ENCODE peak calls at places on chromosomes 13 and 19, in eight cellular contexts. B, D, U, I, V, L, G and F are unnamed samples.
A peak's percentile ranks its signal among the peaks of the same experiment; 100 is the strongest.

GRCh38 chr13:29266743-29267142 is 328.7 kb downstream of the SLC7A1 start:
- DNase-seq in B (no peak), D (no peak), U (no peak), I (no peak), V (no peak), L (no peak), G (no peak), F (no peak)

GRCh38 chr19:10112037-10112751 is 701 bp downstream of the P2RY11 start:
- DNase-seq in B (no peak), D (peak; percentile 28), U (no peak), I (peak; percentile 22), V (peak; percentile 43), L (peak; percentile 59), G (no peak), F (no peak)

GRCh38 chr19:47227347-47228167 is 3.4 kb downstream of the BBC3 start:
- DNase-seq in B (peak; percentile 100), D (peak; percentile 77), U (peak; percentile 87), I (peak; percentile 79), V (peak; percentile 94), L (peak; percentile 70), G (peak; percentile 92), F (peak; percentile 87)

GRCh38 chr13:98921786-98922185 is 56.1 kb downstream of the DOCK9 start:
- DNase-seq in B (no peak), D (no peak), U (no peak), I (no peak), V (no peak), L (no peak), G (no peak), F (no peak)

GRCh38 chr19:18282021-18282787 is 782 bp upstream of the JUND start:
- DNase-seq in B (no peak), D (peak; percentile 62), U (no peak), I (peak; percentile 39), V (peak; percentile 83), L (no peak), G (no peak), F (peak; percentile 47)

GRCh38 chr13:60267498-60268202 is 103.9 kb upstream of the DIAPH3 start:
- DNase-seq in B (peak; percentile 79), D (no peak), U (no peak), I (no peak), V (peak; percentile 6), L (no peak), G (peak; percentile 53), F (peak; percentile 68)

GRCh38 chr13:108302279-108302678 is 32.8 kb downstream of the TNFSF13B start:
- DNase-seq in B (no peak), D (no peak), U (no peak), I (peak; percentile 16), V (no peak), L (no peak), G (no peak), F (no peak)

GRCh38 chr13:65914707-65915106 is 1315.4 kb downstream of the PCDH9 start:
- DNase-seq in B (no peak), D (no peak), U (no peak), I (peak; percentile 26), V (peak; percentile 36), L (no peak), G (no peak), F (no peak)

GRCh38 chr13:51849145-51850101 is 4.4 kb upstream of the TMEM272 start:
- DNase-seq in B (peak; percentile 94), D (peak; percentile 74), U (peak; percentile 24), I (peak; percentile 10), V (peak; percentile 25), L (no peak), G (no peak), F (peak; percentile 62)

GRCh38 chr13:95319551-95320274 is 18.5 kb upstream of the ABCC4 start:
- DNase-seq in B (no peak), D (no peak), U (no peak), I (no peak), V (no peak), L (no peak), G (no peak), F (no peak)

GRCh38 chr13:27851481-27851880 is 59.2 kb downstream of the GSX1 start:
- DNase-seq in B (no peak), D (no peak), U (no peak), I (no peak), V (no peak), L (no peak), G (no peak), F (no peak)

GRCh38 chr19:44947041-44947581 is 1.3 kb downstream of the APOC2 start:
- DNase-seq in B (no peak), D (no peak), U (no peak), I (no peak), V (no peak), L (no peak), G (no peak), F (no peak)

GRCh38 chr19:2049741-2050348 is 1.2 kb downstream of the MKNK2 start:
- DNase-seq in B (peak; percentile 69), D (peak; percentile 71), U (no peak), I (peak; percentile 67), V (peak; percentile 77), L (peak; percentile 71), G (peak; percentile 90), F (peak; percentile 87)

GRCh38 chr13:82165396-82166174 is 1716.7 kb downstream of the SLITRK1 start:
- DNase-seq in B (no peak), D (peak; percentile 22), U (no peak), I (no peak), V (no peak), L (no peak), G (no peak), F (no peak)

GRCh38 chr13:61246351-61246750 is 169.3 kb downstream of the PCDH20 start:
- DNase-seq in B (peak; percentile 26), D (no peak), U (no peak), I (no peak), V (no peak), L (no peak), G (no peak), F (no peak)

GRCh38 chr19:4298772-4299550 is 3.2 kb downstream of the TMIGD2 start:
- DNase-seq in B (no peak), D (no peak), U (no peak), I (no peak), V (no peak), L (no peak), G (no peak), F (no peak)

GRCh38 chr19:46271488-46272197 is 25.2 kb upstream of the HIF3A start:
- DNase-seq in B (no peak), D (no peak), U (no peak), I (peak; percentile 77), V (peak; percentile 93), L (no peak), G (peak; percentile 58), F (no peak)

GRCh38 chr13:112770504-112770903 is 80.7 kb downstream of the ATP11A start:
- DNase-seq in B (no peak), D (no peak), U (no peak), I (no peak), V (no peak), L (no peak), G (no peak), F (no peak)

GRCh38 chr19:39308531-39309304 is 11.9 kb downstream of the LRFN1 start:
- DNase-seq in B (peak; percentile 96), D (peak; percentile 58), U (no peak), I (no peak), V (peak; percentile 32), L (no peak), G (peak; percentile 60), F (no peak)

GRCh38 chr19:39304701-39305571 is 8.7 kb downstream of the IFNL1 start:
- DNase-seq in B (peak; percentile 58), D (no peak), U (no peak), I (no peak), V (no peak), L (no peak), G (peak; percentile 40), F (no peak)

GRCh38 chr19:39307822-39308530 is 11.8 kb downstream of the IFNL1 start:
- DNase-seq in B (peak; percentile 74), D (no peak), U (no peak), I (no peak), V (peak; percentile 19), L (no peak), G (peak; percentile 45), F (no peak)

GRCh38 chr19:39306075-39306474 is 9.9 kb downstream of the IFNL1 start:
- DNase-seq in B (no peak), D (no peak), U (no peak), I (no peak), V (no peak), L (no peak), G (no peak), F (no peak)

DNA sequence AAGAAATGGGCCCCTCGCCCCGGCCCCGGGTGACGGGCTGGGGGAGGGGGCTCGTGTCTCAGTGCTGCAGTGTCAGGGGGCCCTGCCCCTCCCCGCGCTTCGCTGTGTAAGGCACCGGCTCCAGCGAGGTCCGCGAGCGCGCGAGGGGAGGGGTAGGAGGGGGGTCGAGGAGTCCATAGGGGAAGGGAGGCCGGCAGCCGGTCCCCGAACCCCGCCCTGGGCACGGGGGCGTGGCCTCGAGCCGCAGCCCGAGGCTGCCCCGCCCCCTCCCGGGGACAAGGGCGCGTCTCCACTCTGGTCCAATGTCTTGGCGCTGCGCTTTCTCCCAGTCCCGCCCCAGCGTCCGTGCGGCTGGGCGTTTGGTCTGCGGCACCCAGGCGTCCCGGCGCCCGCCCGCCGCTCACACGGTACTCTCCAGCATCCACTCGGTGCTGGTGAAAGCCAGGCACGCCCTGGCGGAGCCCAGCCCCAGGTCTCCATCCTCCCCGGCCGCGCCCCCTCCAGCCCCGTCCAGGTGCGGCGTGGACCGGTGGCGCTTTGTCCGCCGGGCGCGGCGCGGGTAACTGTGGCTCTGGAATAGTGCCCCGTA is 11.1 kb downstream of the IFNL1 start:
- DNase-seq in B (peak; percentile 90), D (no peak), U (no peak), I (no peak), V (peak; percentile 43), L (no peak), G (peak; percentile 89), F (no peak)
- TF ChIP-seq EZH2phosphoT487 in B (no peak), D (no peak), U (no peak), I (no peak), V (no peak), L (no peak), G (no peak), F (no peak)

DNA sequence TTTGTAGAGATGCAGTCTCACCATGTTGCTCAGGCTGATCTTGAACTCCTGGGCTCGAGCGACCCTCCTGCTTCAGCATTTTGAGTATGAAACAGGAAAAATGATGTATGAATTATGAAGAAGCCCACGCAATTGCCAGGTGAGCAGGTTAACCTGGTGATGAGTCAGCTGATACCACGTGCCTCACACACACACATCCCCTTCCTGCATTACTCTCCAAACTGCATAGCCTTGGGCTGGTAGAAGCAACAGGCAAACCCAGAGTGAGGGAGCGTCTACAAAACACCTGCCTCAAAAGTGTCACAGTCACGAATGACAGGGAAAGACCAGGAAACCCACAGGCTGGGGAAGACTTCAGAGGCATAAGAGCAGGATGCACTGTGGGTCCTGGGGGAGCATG is 192.8 kb upstream of the IRS2 start:
- DNase-seq in B (no peak), D (no peak), U (peak; percentile 2), I (peak; percentile 54), V (no peak), L (no peak), G (no peak), F (no peak)
- H3K9me2 ChIP-seq in B (no peaks in the 10 kb centered on the region), D (no peaks in the 10 kb centered on the region), U (no peaks in the 10 kb centered on the region), I (no peaks in the 10 kb centered on the region), V (no peaks in the 10 kb centered on the region), L (no peaks in the 10 kb centered on the region), G (no peaks in the 10 kb centered on the region), F (no peaks in the 10 kb centered on the region)

GRCh38 chr13:46182491-46182877 is 507 bp upstream of the LCP1 start:
- DNase-seq in B (no peak), D (no peak), U (no peak), I (peak; percentile 40), V (no peak), L (peak; percentile 33), G (no peak), F (no peak)
- H3K4me1 ChIP-seq in B (peaks cover 14% of the 10 kb centered on the region), D (no peaks in the 10 kb centered on the region), U (no peaks in the 10 kb centered on the region), I (peaks cover 5% of the 10 kb centered on the region), V (no peaks in the 10 kb centered on the region), L (peaks cover 21% of the 10 kb centered on the region), G (no peaks in the 10 kb centered on the region), F (peaks cover 50% of the 10 kb centered on the region)

GRCh38 chr13:39976481-39976880 is 321.0 kb downstream of the COG6 start:
- DNase-seq in B (no peak), D (no peak), U (no peak), I (no peak), V (no peak), L (no peak), G (no peak), F (no peak)
- TF ChIP-seq EZH2phosphoT487 in B (no peak), D (no peak), U (no peak), I (no peak), V (no peak), L (no peak), G (no peak), F (no peak)